ENCODE peak calls at places on chromosomes 11 and 22, in seven cellular contexts. N, E, K, C, G, F and W are unnamed samples.

GRCh38 chr11:111454561-111455192 is 57.5 kb downstream of the BTG4 start:
- DNase-seq in G (no peak), K (peak; percentile 49), E (no peak), F (no peak), N (peak; percentile 62), C (no peak), W (no peak)

GRCh38 chr11:64284962-64285884 is at the start of gene GPR137:
- DNase-seq in F (peak; percentile 89), C (peak; percentile 81), K (peak; percentile 82), N (peak; percentile 95), G (peak; percentile 78), E (peak; percentile 84), W (peak; percentile 50)

GRCh38 chr22:47374901-47375575 is 612.6 kb downstream of the TBC1D22A start:
- DNase-seq in N (no peak), C (no peak), G (no peak), E (no peak), K (no peak), F (no peak), W (no peak)

GRCh38 chr22:25419247-25420113 is 145.0 kb upstream of the GRK3 start:
- DNase-seq in K (no peak), N (no peak), G (peak; percentile 49), E (peak; percentile 63), C (peak; percentile 56), F (no peak), W (no peak)

GRCh38 chr11:85810871-85811611 is at the start of gene SYTL2:
- DNase-seq in F (peak; percentile 61), N (peak; percentile 79), K (peak; percentile 70), E (peak; percentile 73), C (peak; percentile 8), G (peak; percentile 63), W (no peak)

GRCh38 chr11:81574301-81574700 is 1159.4 kb downstream of the FAM181B start:
- DNase-seq in F (no peak), K (no peak), N (no peak), G (no peak), C (no peak), E (no peak), W (no peak)

GRCh38 chr11:76259299-76259908 is 53.1 kb upstream of the WNT11 start:
- DNase-seq in E (no peak), N (no peak), G (no peak), F (no peak), C (no peak), K (no peak), W (no peak)

GRCh38 chr22:42805998-42806481 is 51.0 kb downstream of the ARFGAP3 start:
- DNase-seq in F (no peak), C (no peak), G (no peak), K (no peak), E (peak; percentile 42), N (peak; percentile 69), W (no peak)

GRCh38 chr11:129881570-129882170 is 13.7 kb downstream of the NFRKB start:
- DNase-seq in K (peak; percentile 40), N (no peak), C (no peak), F (no peak), E (no peak), G (peak; percentile 28), W (no peak)

GRCh38 chr11:36056160-36056751 is 112.4 kb downstream of the LDLRAD3 start:
- DNase-seq in F (peak; percentile 39), K (no peak), E (peak; percentile 50), N (no peak), C (no peak), G (no peak), W (no peak)

GRCh38 chr11:36062796-36063380 is 119.0 kb downstream of the LDLRAD3 start:
- DNase-seq in N (no peak), F (no peak), K (no peak), E (no peak), G (no peak), C (no peak), W (no peak)

GRCh38 chr11:36060926-36061325 is 117.1 kb downstream of the LDLRAD3 start:
- DNase-seq in G (no peak), F (no peak), K (no peak), N (no peak), E (peak; percentile 18), C (no peak), W (no peak)

GRCh38 chr11:36057372-36058045 is 113.6 kb downstream of the LDLRAD3 start:
- DNase-seq in N (no peak), C (peak; percentile 70), G (peak; percentile 57), E (peak; percentile 32), F (peak; percentile 69), K (no peak), W (no peak)

DNA sequence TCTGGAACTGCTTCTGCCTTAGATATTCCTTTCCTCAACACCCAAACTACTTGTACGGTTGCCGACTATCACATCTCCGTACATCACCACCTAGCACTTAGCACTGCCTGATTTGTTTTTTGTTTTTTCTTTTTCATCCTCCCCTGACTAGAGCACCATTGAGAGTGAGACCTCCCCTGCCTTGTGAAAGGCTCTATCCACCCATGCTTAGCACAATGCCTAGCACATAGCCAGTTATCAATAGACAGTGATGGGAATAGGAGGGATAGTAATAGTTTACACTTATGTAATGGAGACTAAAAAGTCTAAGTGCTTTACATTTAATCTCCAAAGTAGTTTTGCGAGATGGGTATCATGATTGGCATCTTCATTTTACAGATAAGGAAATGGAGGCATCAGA is 115.8 kb downstream of the LDLRAD3 start:
- DNase-seq in K (no peak), E (no peak), C (no peak), F (no peak), N (no peak), G (no peak), W (no peak)
- H3K9me3 ChIP-seq in K (no peaks in the 10 kb centered on the region), E (peaks cover 7% of the 10 kb centered on the region), C (no peaks in the 10 kb centered on the region), F (no peaks in the 10 kb centered on the region), N (no peaks in the 10 kb centered on the region), G (no peaks in the 10 kb centered on the region), W (no peaks in the 10 kb centered on the region)

GRCh38 chr22:20302438-20303228 is 17.2 kb downstream of the DGCR6L start:
- DNase-seq in C (no peak), E (no peak), K (no peak), N (no peak), G (no peak), F (no peak), W (no peak)

GRCh38 chr22:20299736-20300136 is 20.1 kb downstream of the DGCR6L start:
- DNase-seq in N (no peak), E (peak; percentile 54), G (peak; percentile 32), C (no peak), K (no peak), F (no peak), W (no peak)

GRCh38 chr22:20298803-20299735 is 20.8 kb downstream of the DGCR6L start:
- DNase-seq in K (peak; percentile 84), E (peak; percentile 90), F (peak; percentile 80), N (peak; percentile 92), G (peak; percentile 73), C (peak; percentile 56), W (peak; percentile 21)

GRCh38 chr22:20305894-20306645 is 13.8 kb downstream of the DGCR6L start:
- DNase-seq in F (no peak), G (no peak), E (no peak), C (no peak), N (no peak), K (no peak), W (no peak)

DNA sequence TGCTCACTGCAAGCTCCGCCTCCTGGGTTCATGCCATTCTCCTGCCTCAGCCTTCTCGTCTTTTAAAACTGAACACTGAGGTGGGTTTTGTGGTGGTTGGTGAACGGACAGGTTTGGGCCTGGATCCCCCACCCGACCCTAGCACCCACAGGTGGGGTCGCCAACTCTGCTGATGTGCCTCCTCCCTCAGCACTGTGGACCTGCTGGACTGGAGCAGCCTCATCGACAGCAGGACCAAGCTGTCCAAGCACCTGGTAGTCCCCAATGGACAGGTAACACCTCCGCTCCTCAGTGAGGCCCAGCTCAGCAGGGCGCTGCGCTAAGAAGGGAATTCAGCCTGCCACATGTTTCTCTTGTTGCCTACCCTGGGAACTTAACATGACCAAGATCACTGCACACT is 15.2 kb downstream of the DGCR6L start:
- DNase-seq in C (no peak), E (no peak), K (no peak), G (no peak), N (no peak), F (no peak), W (no peak)
- TF ChIP-seq CTCF in C (no peak), E (no peak), K (no peak), G (no peak), N (no peak), F (no peak), W (no peak)

GRCh38 chr11:67250059-67251043 is 15.9 kb upstream of the GRK2 start:
- DNase-seq in E (no peak), C (no peak), G (no peak), K (no peak), F (no peak), N (no peak), W (no peak)

GRCh38 chr11:67254768-67255167 is 11.5 kb upstream of the GRK2 start:
- DNase-seq in F (no peak), G (no peak), C (no peak), K (no peak), E (no peak), N (no peak), W (no peak)

GRCh38 chr11:67253872-67254624 is 12.2 kb upstream of the GRK2 start:
- DNase-seq in K (no peak), G (no peak), E (no peak), C (no peak), F (no peak), N (no peak), W (no peak)

GRCh38 chr11:67251841-67252240 is 14.4 kb upstream of the GRK2 start:
- DNase-seq in F (no peak), E (no peak), G (no peak), K (no peak), N (no peak), C (no peak), W (no peak)

DNA sequence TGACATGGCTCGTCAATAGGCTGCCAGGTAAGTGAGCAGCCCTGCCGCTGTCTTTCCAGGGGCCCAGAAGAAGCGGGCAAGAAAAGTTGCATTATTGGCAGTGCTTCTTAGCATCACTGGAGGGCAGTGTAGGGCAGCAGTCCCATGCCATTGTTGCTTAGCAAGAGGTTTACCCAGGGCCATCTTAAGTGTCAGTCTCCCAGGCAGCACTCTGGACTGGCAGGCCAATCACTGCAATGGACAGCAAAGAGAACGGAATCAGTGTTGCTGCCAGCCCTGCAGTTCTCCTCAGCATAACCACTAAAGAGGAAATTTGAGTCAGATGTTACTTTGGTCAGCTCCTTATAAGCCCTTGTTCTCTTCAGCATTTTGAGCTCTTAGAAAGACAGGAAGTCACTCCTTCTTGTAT is 13.4 kb upstream of the GRK2 start:
- DNase-seq in N (no peak), F (no peak), K (no peak), C (no peak), G (peak; percentile 63), E (peak; percentile 68), W (no peak)
- TF ChIP-seq POLR2A in N (no peak), F (no peak), K (no peak), C (no peak), G (no peak), E (no peak), W (no peak)

DNA sequence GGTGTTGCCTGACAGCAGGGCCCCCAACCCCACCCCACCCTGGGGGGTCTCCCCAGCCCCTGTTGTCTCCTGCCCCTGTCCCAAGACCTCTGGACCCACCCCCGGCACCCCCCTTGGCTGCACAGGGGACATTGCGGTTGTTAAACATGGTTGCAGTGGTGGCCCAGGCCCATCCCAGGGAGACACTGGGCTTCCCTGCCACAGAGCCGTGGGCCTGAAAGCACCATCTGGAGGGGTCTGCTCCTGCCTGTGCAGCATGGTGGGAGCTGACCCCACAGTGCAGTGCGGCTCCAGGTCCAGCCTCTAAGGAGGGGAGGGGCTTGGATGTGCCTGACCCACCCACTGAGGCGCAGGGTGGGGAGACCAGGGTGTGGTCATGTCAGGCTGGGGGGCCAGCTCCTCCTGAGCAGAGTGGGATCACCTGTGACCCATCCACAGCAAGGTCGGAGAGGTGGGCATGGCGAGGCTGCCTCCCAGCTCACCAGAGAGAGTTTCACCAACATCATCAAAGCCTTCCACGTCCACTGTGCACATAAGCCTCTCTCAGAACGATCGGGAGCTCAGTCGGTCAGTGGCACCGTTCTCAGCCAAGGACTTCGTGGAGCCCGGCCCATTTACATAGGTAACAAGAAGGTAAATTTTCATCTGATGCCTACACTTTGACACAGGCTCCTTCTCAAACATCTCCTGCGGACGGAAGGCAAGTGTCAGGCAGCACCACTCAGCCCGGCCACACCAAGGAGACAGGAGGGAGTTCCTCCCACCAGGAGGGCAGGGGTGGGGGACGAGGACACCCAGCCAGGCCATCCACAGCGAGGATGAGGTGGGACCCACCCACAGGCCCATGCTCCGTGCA is 201.1 kb downstream of the BRD1 start:
- DNase-seq in C (no peak), G (no peak), E (no peak), K (no peak), F (no peak), N (no peak), W (no peak)
- H3K9me3 ChIP-seq in C (no peaks in the 10 kb centered on the region), G (no peaks in the 10 kb centered on the region), E (no peaks in the 10 kb centered on the region), K (no peaks in the 10 kb centered on the region), F (no peaks in the 10 kb centered on the region), N (no peaks in the 10 kb centered on the region), W (no peaks in the 10 kb centered on the region)